ENCODE peak calls at places on chromosome 5, in ten cellular contexts. One of them, this sample, is unnamed. For H3K36me3, the result is how much of the 10 kb centered on the place peaks cover.

GRCh38 chr5:87302061-87302460 is 34.4 kb downstream of the RASA1 start:
- DNase-seq in heart right ventricle: no peak
- DNase-seq in fibroblast of lung: peak
- DNase-seq in PC-9: peak
- DNase-seq in WERI-Rb-1: no peak
- DNase-seq in heart left ventricle: no peak
- DNase-seq in neuronal stem cell: no peak
- DNase-seq in aorta: no peak
- DNase-seq in PC-3: peak
- DNase-seq in IMR-90: peak
- DNase-seq in this sample: no peak

GRCh38 chr5:50441479-50441815 is 359 bp upstream of the EMB start:
- DNase-seq in heart right ventricle: no peak
- DNase-seq in fibroblast of lung: no peak
- DNase-seq in PC-9: no peak
- DNase-seq in WERI-Rb-1: no peak
- DNase-seq in heart left ventricle: no peak
- DNase-seq in neuronal stem cell: no peak
- DNase-seq in aorta: no peak
- DNase-seq in PC-3: no peak
- DNase-seq in IMR-90: no peak
- DNase-seq in this sample: no peak

GRCh38 chr5:10788358-10788757 is 27.3 kb upstream of the DAP start:
- DNase-seq in heart right ventricle: no peak
- DNase-seq in fibroblast of lung: no peak
- DNase-seq in PC-9: no peak
- DNase-seq in WERI-Rb-1: no peak
- DNase-seq in heart left ventricle: no peak
- DNase-seq in neuronal stem cell: no peak
- DNase-seq in aorta: no peak
- DNase-seq in PC-3: no peak
- DNase-seq in IMR-90: no peak
- DNase-seq in this sample: no peak

GRCh38 chr5:37661227-37661920 is 178.5 kb downstream of the GDNF start:
- DNase-seq in heart right ventricle: no peak
- DNase-seq in fibroblast of lung: no peak
- DNase-seq in PC-9: peak
- DNase-seq in WERI-Rb-1: no peak
- DNase-seq in heart left ventricle: no peak
- DNase-seq in neuronal stem cell: no peak
- DNase-seq in aorta: no peak
- DNase-seq in PC-3: peak
- DNase-seq in IMR-90: no peak
- DNase-seq in this sample: peak

GRCh38 chr5:108379722-108380530 is 2.0 kb downstream of the FBXL17 start:
- DNase-seq in heart right ventricle: no peak
- DNase-seq in fibroblast of lung: peak
- DNase-seq in PC-9: no peak
- DNase-seq in WERI-Rb-1: no peak
- DNase-seq in heart left ventricle: no peak
- DNase-seq in neuronal stem cell: no peak
- DNase-seq in aorta: no peak
- DNase-seq in PC-3: peak
- DNase-seq in IMR-90: peak
- DNase-seq in this sample: no peak

GRCh38 chr5:102711525-102712240 is 43.4 kb upstream of the PAM start:
- DNase-seq in heart right ventricle: no peak
- DNase-seq in fibroblast of lung: no peak
- DNase-seq in PC-9: no peak
- DNase-seq in WERI-Rb-1: no peak
- DNase-seq in heart left ventricle: no peak
- DNase-seq in neuronal stem cell: no peak
- DNase-seq in aorta: no peak
- DNase-seq in PC-3: peak
- DNase-seq in IMR-90: peak
- DNase-seq in this sample: no peak

GRCh38 chr5:6774673-6775327 is 61.6 kb downstream of the TENT4A start:
- DNase-seq in heart right ventricle: no peak
- DNase-seq in fibroblast of lung: no peak
- DNase-seq in PC-9: no peak
- DNase-seq in WERI-Rb-1: no peak
- DNase-seq in heart left ventricle: no peak
- DNase-seq in neuronal stem cell: no peak
- DNase-seq in aorta: no peak
- DNase-seq in PC-3: no peak
- DNase-seq in IMR-90: no peak
- DNase-seq in this sample: peak

GRCh38 chr5:141234109-141234508 is 11.0 kb downstream of the PCDHB14 start:
- DNase-seq in heart right ventricle: no peak
- DNase-seq in fibroblast of lung: peak
- DNase-seq in PC-9: no peak
- DNase-seq in WERI-Rb-1: no peak
- DNase-seq in heart left ventricle: no peak
- DNase-seq in neuronal stem cell: no peak
- DNase-seq in aorta: no peak
- DNase-seq in PC-3: no peak
- DNase-seq in IMR-90: peak
- DNase-seq in this sample: no peak

GRCh38 chr5:133192716-133193115 is 140.9 kb downstream of the HSPA4 start:
- DNase-seq in heart right ventricle: no peak
- DNase-seq in fibroblast of lung: no peak
- DNase-seq in PC-9: no peak
- DNase-seq in WERI-Rb-1: no peak
- DNase-seq in heart left ventricle: no peak
- DNase-seq in neuronal stem cell: no peak
- DNase-seq in aorta: no peak
- DNase-seq in PC-3: no peak
- DNase-seq in IMR-90: no peak
- DNase-seq in this sample: peak

GRCh38 chr5:53200309-53200708 is 90.8 kb upstream of the MOCS2 start:
- DNase-seq in heart right ventricle: no peak
- DNase-seq in fibroblast of lung: no peak
- DNase-seq in PC-9: no peak
- DNase-seq in WERI-Rb-1: no peak
- DNase-seq in heart left ventricle: no peak
- DNase-seq in neuronal stem cell: no peak
- DNase-seq in aorta: no peak
- DNase-seq in PC-3: no peak
- DNase-seq in IMR-90: peak
- DNase-seq in this sample: no peak

GRCh38 chr5:135455876-135456237 is 3.7 kb upstream of the TIFAB start:
- DNase-seq in heart right ventricle: no peak
- DNase-seq in fibroblast of lung: no peak
- DNase-seq in PC-9: no peak
- DNase-seq in WERI-Rb-1: no peak
- DNase-seq in heart left ventricle: no peak
- DNase-seq in neuronal stem cell: no peak
- DNase-seq in aorta: peak
- DNase-seq in PC-3: no peak
- DNase-seq in IMR-90: no peak
- DNase-seq in this sample: no peak

GRCh38 chr5:35369965-35370790 is 139.9 kb upstream of the PRLR start:
- DNase-seq in heart right ventricle: no peak
- DNase-seq in fibroblast of lung: no peak
- DNase-seq in PC-9: no peak
- DNase-seq in WERI-Rb-1: no peak
- DNase-seq in heart left ventricle: no peak
- DNase-seq in neuronal stem cell: peak
- DNase-seq in aorta: no peak
- DNase-seq in PC-3: no peak
- DNase-seq in IMR-90: no peak
- DNase-seq in this sample: peak

GRCh38 chr5:87114631-87115030 is 153.1 kb upstream of the RASA1 start:
- DNase-seq in heart right ventricle: no peak
- DNase-seq in fibroblast of lung: no peak
- DNase-seq in PC-9: no peak
- DNase-seq in WERI-Rb-1: no peak
- DNase-seq in heart left ventricle: no peak
- DNase-seq in neuronal stem cell: no peak
- DNase-seq in aorta: no peak
- DNase-seq in PC-3: no peak
- DNase-seq in IMR-90: no peak
- DNase-seq in this sample: no peak

GRCh38 chr5:170268884-170269283 is 28.7 kb downstream of the LCP2 start:
- DNase-seq in heart right ventricle: no peak
- DNase-seq in fibroblast of lung: no peak
- DNase-seq in PC-9: no peak
- DNase-seq in WERI-Rb-1: no peak
- DNase-seq in heart left ventricle: no peak
- DNase-seq in neuronal stem cell: no peak
- DNase-seq in aorta: no peak
- DNase-seq in PC-3: no peak
- DNase-seq in IMR-90: no peak
- DNase-seq in this sample: no peak

GRCh38 chr5:23012842-23013241 is 159.7 kb upstream of the CDH12 start:
- DNase-seq in heart right ventricle: no peak
- DNase-seq in fibroblast of lung: no peak
- DNase-seq in PC-9: no peak
- DNase-seq in WERI-Rb-1: no peak
- DNase-seq in heart left ventricle: no peak
- DNase-seq in neuronal stem cell: no peak
- DNase-seq in aorta: no peak
- DNase-seq in PC-3: no peak
- DNase-seq in IMR-90: no peak
- DNase-seq in this sample: no peak

GRCh38 chr5:149143470-149143869 is 2.2 kb downstream of the ABLIM3 start:
- DNase-seq in heart right ventricle: no peak
- DNase-seq in fibroblast of lung: peak
- DNase-seq in PC-9: no peak
- DNase-seq in WERI-Rb-1: no peak
- DNase-seq in heart left ventricle: no peak
- DNase-seq in neuronal stem cell: no peak
- DNase-seq in aorta: no peak
- DNase-seq in PC-3: peak
- DNase-seq in IMR-90: peak
- DNase-seq in this sample: no peak
- H3K4me3 ChIP-seq in heart right ventricle: peak
- H3K4me3 ChIP-seq in fibroblast of lung: peak
- H3K4me3 ChIP-seq in PC-9: peak
- H3K4me3 ChIP-seq in WERI-Rb-1: no peak
- H3K4me3 ChIP-seq in heart left ventricle: no peak
- H3K4me3 ChIP-seq in neuronal stem cell: no peak
- H3K4me3 ChIP-seq in aorta: no peak
- H3K4me3 ChIP-seq in PC-3: peak
- H3K4me3 ChIP-seq in IMR-90: peak
- H3K4me3 ChIP-seq in this sample: no peak

GRCh38 chr5:38953426-38953825 is 107.6 kb downstream of the OSMR start:
- DNase-seq in heart right ventricle: no peak
- DNase-seq in fibroblast of lung: no peak
- DNase-seq in PC-9: no peak
- DNase-seq in WERI-Rb-1: no peak
- DNase-seq in heart left ventricle: no peak
- DNase-seq in neuronal stem cell: no peak
- DNase-seq in aorta: no peak
- DNase-seq in PC-3: no peak
- DNase-seq in IMR-90: no peak
- DNase-seq in this sample: no peak
- H3K36me3 ChIP-seq in heart right ventricle: half or more
- H3K36me3 ChIP-seq in fibroblast of lung: under half
- H3K36me3 ChIP-seq in PC-9: half or more
- H3K36me3 ChIP-seq in WERI-Rb-1: half or more
- H3K36me3 ChIP-seq in heart left ventricle: half or more
- H3K36me3 ChIP-seq in neuronal stem cell: under half
- H3K36me3 ChIP-seq in aorta: under half
- H3K36me3 ChIP-seq in PC-3: half or more
- H3K36me3 ChIP-seq in IMR-90: under half
- H3K36me3 ChIP-seq in this sample: under half

DNA sequence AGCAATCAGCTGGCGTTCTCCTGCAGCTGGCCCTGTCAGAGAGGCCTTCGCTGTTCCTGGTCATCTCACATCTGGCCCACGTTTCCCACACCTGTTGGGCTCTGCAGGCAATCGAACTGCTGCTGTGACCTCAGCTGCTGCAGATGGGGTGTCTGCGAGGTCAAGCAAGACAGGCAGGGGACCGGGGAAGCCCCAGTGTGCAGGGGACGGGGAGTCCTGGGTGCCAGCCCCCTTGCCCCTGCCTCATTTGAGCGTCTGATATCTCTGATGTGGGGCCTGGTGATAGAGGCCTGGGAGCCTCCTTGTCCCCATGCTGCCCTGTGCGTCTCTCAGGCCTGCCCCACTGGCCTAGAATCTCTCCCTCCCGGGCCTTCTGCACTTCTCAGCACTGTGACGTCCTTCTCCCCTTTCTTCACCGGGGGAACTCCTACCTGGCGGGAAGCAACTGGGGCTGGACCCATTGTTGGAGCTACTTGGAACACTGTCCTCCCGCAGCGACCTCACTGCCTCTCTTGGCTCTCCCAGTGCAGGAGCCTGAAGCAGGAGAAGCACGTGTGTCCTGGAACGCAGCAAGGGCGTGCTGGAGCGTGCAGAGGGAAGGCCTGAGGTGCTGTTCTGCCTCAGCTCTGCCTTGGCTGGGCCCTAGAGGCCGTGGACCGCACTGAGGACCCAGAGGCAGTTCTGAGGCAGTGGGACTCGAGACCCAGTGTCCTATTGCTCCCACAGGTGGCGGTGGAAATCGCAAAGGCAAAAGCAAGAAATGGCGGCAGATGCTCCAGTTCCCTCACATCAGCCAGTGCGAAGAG is 3.9 kb downstream of the GRK6 start:
- DNase-seq in heart right ventricle: no peak
- DNase-seq in fibroblast of lung: no peak
- DNase-seq in PC-9: no peak
- DNase-seq in WERI-Rb-1: no peak
- DNase-seq in heart left ventricle: no peak
- DNase-seq in neuronal stem cell: no peak
- DNase-seq in aorta: no peak
- DNase-seq in PC-3: no peak
- DNase-seq in IMR-90: no peak
- DNase-seq in this sample: no peak
- H3K4me3 ChIP-seq in heart right ventricle: no peak
- H3K4me3 ChIP-seq in fibroblast of lung: no peak
- H3K4me3 ChIP-seq in PC-9: no peak
- H3K4me3 ChIP-seq in WERI-Rb-1: no peak
- H3K4me3 ChIP-seq in heart left ventricle: no peak
- H3K4me3 ChIP-seq in neuronal stem cell: no peak
- H3K4me3 ChIP-seq in aorta: no peak
- H3K4me3 ChIP-seq in PC-3: no peak
- H3K4me3 ChIP-seq in IMR-90: no peak
- H3K4me3 ChIP-seq in this sample: no peak

DNA sequence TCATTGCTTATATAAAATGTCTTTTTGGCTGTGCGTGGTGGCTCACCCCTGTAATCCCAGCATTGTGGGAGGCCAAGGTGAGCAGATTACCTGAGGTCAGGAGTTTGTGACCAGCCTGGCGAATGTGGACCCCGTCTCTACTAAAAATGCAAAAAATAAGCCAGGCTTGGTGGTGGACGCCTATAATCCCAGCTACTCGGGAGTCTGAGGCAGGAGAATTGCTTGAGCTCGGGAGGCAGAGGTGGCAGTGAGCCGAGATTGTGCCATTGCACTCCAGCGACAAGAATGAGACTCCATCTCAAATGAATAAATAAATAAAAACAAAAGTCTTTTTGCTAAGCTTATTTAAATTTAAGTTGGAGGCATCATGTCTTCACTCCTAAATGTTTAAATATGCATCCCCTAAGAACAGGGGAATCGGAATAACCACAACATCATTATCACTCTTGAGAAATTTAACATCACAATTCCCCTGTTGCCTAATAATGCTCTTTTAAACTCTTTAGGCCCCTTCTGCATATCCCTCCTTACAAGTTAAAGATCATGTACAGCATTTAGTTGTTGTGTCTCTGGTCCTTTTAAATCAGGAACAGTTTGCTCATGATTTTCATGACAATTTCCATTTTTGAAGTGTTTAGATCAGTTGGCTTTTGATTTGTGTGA is 72.8 kb downstream of the ERBIN start:
- DNase-seq in heart right ventricle: no peak
- DNase-seq in fibroblast of lung: no peak
- DNase-seq in PC-9: no peak
- DNase-seq in WERI-Rb-1: no peak
- DNase-seq in heart left ventricle: no peak
- DNase-seq in neuronal stem cell: no peak
- DNase-seq in aorta: no peak
- DNase-seq in PC-3: no peak
- DNase-seq in IMR-90: no peak
- DNase-seq in this sample: no peak
- H3K36me3 ChIP-seq in heart right ventricle: under half
- H3K36me3 ChIP-seq in fibroblast of lung: under half
- H3K36me3 ChIP-seq in PC-9: under half
- H3K36me3 ChIP-seq in WERI-Rb-1: under half
- H3K36me3 ChIP-seq in heart left ventricle: under half
- H3K36me3 ChIP-seq in neuronal stem cell: under half
- H3K36me3 ChIP-seq in aorta: under half
- H3K36me3 ChIP-seq in PC-3: under half
- H3K36me3 ChIP-seq in IMR-90: under half
- H3K36me3 ChIP-seq in this sample: under half

This sample was measured in H7.